ENCODE peak calls at places on chromosomes 11 and 22, in five cellular contexts. U, L, E, R and J are unnamed samples.

GRCh38 chr11:35615911-35616900 is 2.1 kb upstream of the FJX1 start:
- DNase-seq in U (peak; percentile 58), L (no peak), E (peak; percentile 70), R (no peak), J (peak; percentile 82)

GRCh38 chr11:57761301-57762234 is at the start of gene CTNND1:
- DNase-seq in U (no peak), L (peak; percentile 75), E (peak; percentile 93), R (peak; percentile 83), J (peak; percentile 99)

GRCh38 chr22:50016308-50016987 is 3.9 kb upstream of the IL17REL start:
- DNase-seq in U (no peak), L (no peak), E (peak; percentile 2), R (peak; percentile 44), J (no peak)

GRCh38 chr11:638616-639323 is 1.7 kb downstream of the DRD4 start:
- DNase-seq in U (no peak), L (no peak), E (peak; percentile 90), R (no peak), J (peak; percentile 42)

GRCh38 chr11:65552413-65552951 is 5.7 kb downstream of the LTBP3 start:
- DNase-seq in U (peak; percentile 19), L (no peak), E (no peak), R (no peak), J (no peak)

GRCh38 chr11:35919244-35919643 is 24.6 kb upstream of the LDLRAD3 start:
- DNase-seq in U (no peak), L (no peak), E (peak; percentile 70), R (no peak), J (peak; percentile 29)

GRCh38 chr11:121652982-121653381 is 200.2 kb upstream of the SORL1-AS1 start:
- DNase-seq in U (peak; percentile 9), L (no peak), E (peak; percentile 75), R (no peak), J (peak; percentile 29)

GRCh38 chr11:61616443-61616842 is 35.6 kb upstream of the SYT7 start:
- DNase-seq in U (no peak), L (no peak), E (no peak), R (no peak), J (peak; percentile 38)

GRCh38 chr11:107357877-107358276 is 99.7 kb downstream of the CWF19L2 start:
- DNase-seq in U (no peak), L (no peak), E (no peak), R (no peak), J (no peak)

GRCh38 chr11:27621440-27622161 is 78.7 kb downstream of the BDNF start:
- DNase-seq in U (no peak), L (no peak), E (no peak), R (no peak), J (peak; percentile 51)

GRCh38 chr22:46124383-46125144 is 25.8 kb upstream of the PPARA start:
- DNase-seq in U (no peak), L (no peak), E (no peak), R (no peak), J (no peak)

GRCh38 chr11:69320756-69321741 is 27.1 kb downstream of the MYEOV start:
- DNase-seq in U (no peak), L (no peak), E (no peak), R (no peak), J (no peak)

GRCh38 chr11:94379619-94380018 is 21.6 kb downstream of the GPR83 start:
- DNase-seq in U (no peak), L (no peak), E (no peak), R (no peak), J (no peak)

GRCh38 chr11:19455731-19456130 is 215.0 kb upstream of the E2F8 start:
- DNase-seq in U (no peak), L (peak; percentile 32), E (no peak), R (no peak), J (peak; percentile 35)

GRCh38 chr11:46296520-46297448 is 19.3 kb downstream of the CREB3L1 start:
- DNase-seq in U (no peak), L (peak; percentile 65), E (peak; percentile 92), R (no peak), J (peak; percentile 97)
- H3K4me3 ChIP-seq in U (no peak overlapping the region), L (peak overlapping the region; percentile 35), E (peak overlapping the region; percentile 48), R (peak overlapping the region; percentile 63), J (peak overlapping the region; percentile 53)

GRCh38 chr11:127493330-127493729 is 492.8 kb upstream of the KIRREL3 start:
- DNase-seq in U (peak; percentile 10), L (no peak), E (peak; percentile 45), R (no peak), J (peak; percentile 25)
- TF ChIP-seq CTCF in U (peak; percentile 73), L (no peak), E (peak; percentile 70), R (no peak), J (peak; percentile 35)

DNA sequence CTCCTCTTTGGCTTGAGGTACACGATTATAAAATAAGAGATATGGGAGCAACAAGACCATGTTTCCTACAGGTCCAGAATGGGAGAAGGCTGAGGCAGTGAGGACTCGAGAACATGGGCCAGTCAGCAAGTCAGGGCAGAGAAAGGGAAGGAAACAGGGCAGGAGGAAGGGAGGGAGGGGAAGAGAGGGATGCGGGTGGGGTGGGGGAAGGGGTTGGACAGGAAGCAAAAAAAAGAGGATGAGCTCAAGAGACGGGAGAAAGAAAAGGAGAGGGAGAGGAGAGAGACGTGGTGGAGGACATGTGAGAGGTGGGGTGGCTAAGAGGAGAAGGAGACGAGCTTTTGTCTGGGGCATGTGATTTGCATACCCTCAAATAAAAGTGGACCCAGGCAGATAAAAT is 389.5 kb upstream of the B3GAT1 start:
- DNase-seq in U (no peak), L (no peak), E (no peak), R (no peak), J (no peak)
- H3K4me3 ChIP-seq in U (no peak overlapping the region), L (no peak overlapping the region), E (no peak overlapping the region), R (no peak overlapping the region), J (no peak overlapping the region)

DNA sequence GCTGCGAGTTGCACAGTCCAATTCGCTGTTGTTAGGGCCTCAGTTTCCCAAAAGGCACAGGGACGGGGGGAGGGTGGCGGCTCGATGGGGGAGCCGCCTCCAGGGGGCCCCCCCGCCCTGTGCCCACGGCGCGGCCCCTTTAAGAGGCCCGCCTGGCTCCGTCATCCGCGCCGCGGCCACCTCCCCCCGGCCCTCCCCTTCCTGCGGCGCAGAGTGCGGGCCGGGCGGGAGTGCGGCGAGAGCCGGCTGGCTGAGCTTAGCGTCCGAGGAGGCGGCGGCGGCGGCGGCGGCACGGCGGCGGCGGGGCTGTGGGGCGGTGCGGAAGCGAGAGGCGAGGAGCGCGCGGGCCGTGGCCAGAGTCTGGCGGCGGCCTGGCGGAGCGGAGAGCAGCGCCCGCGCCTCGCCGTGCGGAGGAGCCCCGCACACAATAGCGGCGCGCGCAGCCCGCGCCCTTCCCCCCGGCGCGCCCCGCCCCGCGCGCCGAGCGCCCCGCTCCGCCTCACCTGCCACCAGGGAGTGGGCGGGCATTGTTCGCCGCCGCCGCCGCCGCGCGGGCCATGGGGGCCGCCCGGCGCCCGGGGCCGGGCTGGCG is at the start of gene BCR:
- DNase-seq in U (peak; percentile 77), L (peak; percentile 79), E (peak; percentile 87), R (peak; percentile 85), J (peak; percentile 67)
- TF ChIP-seq CTCF in U (peak; percentile 53), L (no peak), E (no peak), R (no peak), J (no peak)

GRCh38 chr11:13207270-13207664 is 70.3 kb upstream of the BMAL1 start:
- DNase-seq in U (no peak), L (no peak), E (no peak), R (no peak), J (no peak)
- H3K4me3 ChIP-seq in U (no peak overlapping the region), L (no peak overlapping the region), E (no peak overlapping the region), R (peak overlapping the region; percentile 43), J (no peak overlapping the region)

GRCh38 chr11:11022126-11022730 is 164.4 kb upstream of the ZBED5 start:
- DNase-seq in U (peak; percentile 38), L (no peak), E (no peak), R (no peak), J (peak; percentile 51)
- TF ChIP-seq CTCF in U (peak; percentile 78), L (no peak), E (peak; percentile 61), R (peak; percentile 49), J (no peak)